ENCODE peak calls at places on chromosomes 2 and 18, in seven cellular contexts. One of them, this sample, is unnamed.

GRCh38 chr2:234031207-234031606 is 19.3 kb upstream of the SPP2 start:
- DNase-seq in OCI-LY7: no peak
- DNase-seq in choroid plexus epithelial cell: no peak
- DNase-seq in NB4: no peak
- DNase-seq in fibroblast of mammary gland: peak; percentile 63
- DNase-seq in Caco-2: no peak
- DNase-seq in fibroblast of lung: peak; percentile 23
- DNase-seq in this sample: peak; percentile 72

GRCh38 chr2:206260427-206261012 is 13.9 kb upstream of the ZDBF2 start:
- DNase-seq in OCI-LY7: peak; percentile 70
- DNase-seq in choroid plexus epithelial cell: peak; percentile 71
- DNase-seq in NB4: peak; percentile 31
- DNase-seq in fibroblast of mammary gland: peak; percentile 55
- DNase-seq in Caco-2: peak; percentile 26
- DNase-seq in fibroblast of lung: peak; percentile 44
- DNase-seq in this sample: peak; percentile 68

GRCh38 chr2:25714740-25715139 is 41.4 kb upstream of the DTNB start:
- DNase-seq in OCI-LY7: no peak
- DNase-seq in choroid plexus epithelial cell: peak; percentile 39
- DNase-seq in NB4: peak; percentile 32
- DNase-seq in fibroblast of mammary gland: no peak
- DNase-seq in Caco-2: peak; percentile 29
- DNase-seq in fibroblast of lung: no peak
- DNase-seq in this sample: peak; percentile 36

GRCh38 chr2:75100011-75100680 is 99.2 kb downstream of the TACR1 start:
- DNase-seq in OCI-LY7: no peak
- DNase-seq in choroid plexus epithelial cell: peak; percentile 14
- DNase-seq in NB4: no peak
- DNase-seq in fibroblast of mammary gland: peak; percentile 71
- DNase-seq in Caco-2: no peak
- DNase-seq in fibroblast of lung: peak; percentile 6
- DNase-seq in this sample: peak; percentile 79

GRCh38 chr18:44637210-44638051 is 43.3 kb upstream of the SETBP1 start:
- DNase-seq in OCI-LY7: no peak
- DNase-seq in choroid plexus epithelial cell: peak; percentile 50
- DNase-seq in NB4: no peak
- DNase-seq in fibroblast of mammary gland: peak; percentile 5
- DNase-seq in Caco-2: no peak
- DNase-seq in fibroblast of lung: no peak
- DNase-seq in this sample: peak; percentile 42

GRCh38 chr2:44952143-44952805 is 10.8 kb downstream of the SIX3 start:
- DNase-seq in OCI-LY7: peak; percentile 26
- DNase-seq in choroid plexus epithelial cell: peak; percentile 69
- DNase-seq in NB4: peak; percentile 83
- DNase-seq in fibroblast of mammary gland: peak; percentile 68
- DNase-seq in Caco-2: peak; percentile 71
- DNase-seq in fibroblast of lung: peak; percentile 62
- DNase-seq in this sample: peak; percentile 84

GRCh38 chr2:182895798-182896197 is 29.4 kb upstream of the FRZB start:
- DNase-seq in OCI-LY7: no peak
- DNase-seq in choroid plexus epithelial cell: no peak
- DNase-seq in NB4: no peak
- DNase-seq in fibroblast of mammary gland: no peak
- DNase-seq in Caco-2: no peak
- DNase-seq in fibroblast of lung: no peak
- DNase-seq in this sample: no peak

GRCh38 chr2:117523267-117523666 is 291.2 kb upstream of the DDX18 start:
- DNase-seq in OCI-LY7: no peak
- DNase-seq in choroid plexus epithelial cell: peak; percentile 6
- DNase-seq in NB4: no peak
- DNase-seq in fibroblast of mammary gland: no peak
- DNase-seq in Caco-2: no peak
- DNase-seq in fibroblast of lung: no peak
- DNase-seq in this sample: peak; percentile 1

GRCh38 chr2:106843001-106843909 is 42.7 kb downstream of the ST6GAL2 start:
- DNase-seq in OCI-LY7: no peak
- DNase-seq in choroid plexus epithelial cell: no peak
- DNase-seq in NB4: no peak
- DNase-seq in fibroblast of mammary gland: no peak
- DNase-seq in Caco-2: no peak
- DNase-seq in fibroblast of lung: no peak
- DNase-seq in this sample: no peak

GRCh38 chr2:19256239-19256638 is 102.2 kb downstream of the OSR1 start:
- DNase-seq in OCI-LY7: no peak
- DNase-seq in choroid plexus epithelial cell: peak; percentile 87
- DNase-seq in NB4: no peak
- DNase-seq in fibroblast of mammary gland: peak; percentile 99
- DNase-seq in Caco-2: no peak
- DNase-seq in fibroblast of lung: peak; percentile 98
- DNase-seq in this sample: peak; percentile 96

GRCh38 chr18:69874058-69874457 is 73.6 kb downstream of the CD226 start:
- DNase-seq in OCI-LY7: no peak
- DNase-seq in choroid plexus epithelial cell: peak; percentile 14
- DNase-seq in NB4: no peak
- DNase-seq in fibroblast of mammary gland: peak; percentile 77
- DNase-seq in Caco-2: no peak
- DNase-seq in fibroblast of lung: peak; percentile 50
- DNase-seq in this sample: peak; percentile 2

GRCh38 chr18:31040982-31041345 is 1.6 kb downstream of the DSC3 start:
- DNase-seq in OCI-LY7: no peak
- DNase-seq in choroid plexus epithelial cell: no peak
- DNase-seq in NB4: no peak
- DNase-seq in fibroblast of mammary gland: no peak
- DNase-seq in Caco-2: peak; percentile 4
- DNase-seq in fibroblast of lung: peak; percentile 20
- DNase-seq in this sample: peak; percentile 1

GRCh38 chr2:203743441-203743932 is 37.0 kb downstream of the CD28 start:
- DNase-seq in OCI-LY7: no peak
- DNase-seq in choroid plexus epithelial cell: peak; percentile 53
- DNase-seq in NB4: no peak
- DNase-seq in fibroblast of mammary gland: peak; percentile 97
- DNase-seq in Caco-2: no peak
- DNase-seq in fibroblast of lung: peak; percentile 97
- DNase-seq in this sample: peak; percentile 99

GRCh38 chr2:100859902-100860301 is 40.0 kb downstream of the NPAS2 start:
- DNase-seq in OCI-LY7: no peak
- DNase-seq in choroid plexus epithelial cell: no peak
- DNase-seq in NB4: no peak
- DNase-seq in fibroblast of mammary gland: no peak
- DNase-seq in Caco-2: no peak
- DNase-seq in fibroblast of lung: no peak
- DNase-seq in this sample: no peak

GRCh38 chr2:196277002-196277401 is 105.6 kb upstream of the STK17B start:
- DNase-seq in OCI-LY7: peak; percentile 81
- DNase-seq in choroid plexus epithelial cell: peak; percentile 79
- DNase-seq in NB4: peak; percentile 78
- DNase-seq in fibroblast of mammary gland: peak; percentile 70
- DNase-seq in Caco-2: peak; percentile 14
- DNase-seq in fibroblast of lung: peak; percentile 71
- DNase-seq in this sample: peak; percentile 68

GRCh38 chr2:173264603-173265366 is 89.9 kb upstream of the CDCA7 start:
- DNase-seq in OCI-LY7: peak; percentile 80
- DNase-seq in choroid plexus epithelial cell: no peak
- DNase-seq in NB4: peak; percentile 93
- DNase-seq in fibroblast of mammary gland: no peak
- DNase-seq in Caco-2: no peak
- DNase-seq in fibroblast of lung: no peak
- DNase-seq in this sample: no peak

GRCh38 chr18:32549248-32549842 is 78.7 kb upstream of the GAREM1 start:
- DNase-seq in OCI-LY7: peak; percentile 48
- DNase-seq in choroid plexus epithelial cell: peak; percentile 73
- DNase-seq in NB4: peak; percentile 45
- DNase-seq in fibroblast of mammary gland: peak; percentile 57
- DNase-seq in Caco-2: peak; percentile 31
- DNase-seq in fibroblast of lung: peak; percentile 51
- DNase-seq in this sample: peak; percentile 9

GRCh38 chr18:12726774-12727550 is 24.1 kb downstream of the PSMG2 start:
- DNase-seq in OCI-LY7: peak; percentile 76
- DNase-seq in choroid plexus epithelial cell: peak; percentile 88
- DNase-seq in NB4: peak; percentile 74
- DNase-seq in fibroblast of mammary gland: peak; percentile 77
- DNase-seq in Caco-2: peak; percentile 82
- DNase-seq in fibroblast of lung: peak; percentile 79
- DNase-seq in this sample: peak; percentile 86

GRCh38 chr2:137168564-137168963 is 403.2 kb downstream of the THSD7B start:
- DNase-seq in OCI-LY7: no peak
- DNase-seq in choroid plexus epithelial cell: peak; percentile 4
- DNase-seq in NB4: no peak
- DNase-seq in fibroblast of mammary gland: peak; percentile 75
- DNase-seq in Caco-2: no peak
- DNase-seq in fibroblast of lung: peak; percentile 16
- DNase-seq in this sample: peak; percentile 58

GRCh38 chr2:74314107-74314506 is 29.1 kb downstream of the SLC4A5 start:
- DNase-seq in OCI-LY7: no peak
- DNase-seq in choroid plexus epithelial cell: no peak
- DNase-seq in NB4: no peak
- DNase-seq in fibroblast of mammary gland: no peak
- DNase-seq in Caco-2: no peak
- DNase-seq in fibroblast of lung: no peak
- DNase-seq in this sample: no peak

GRCh38 chr2:10327896-10328666 is 25.4 kb downstream of the HPCAL1 start:
- DNase-seq in OCI-LY7: peak; percentile 23
- DNase-seq in choroid plexus epithelial cell: no peak
- DNase-seq in NB4: no peak
- DNase-seq in fibroblast of mammary gland: no peak
- DNase-seq in Caco-2: no peak
- DNase-seq in fibroblast of lung: no peak
- DNase-seq in this sample: no peak

GRCh38 chr2:232013701-232014353 is 52.3 kb downstream of the DIS3L2 start:
- DNase-seq in OCI-LY7: no peak
- DNase-seq in choroid plexus epithelial cell: peak; percentile 96
- DNase-seq in NB4: peak; percentile 16
- DNase-seq in fibroblast of mammary gland: peak; percentile 91
- DNase-seq in Caco-2: no peak
- DNase-seq in fibroblast of lung: peak; percentile 92
- DNase-seq in this sample: peak; percentile 92

GRCh38 chr2:191501390-191502168 is 176.4 kb upstream of the NABP1 start:
- DNase-seq in OCI-LY7: no peak
- DNase-seq in choroid plexus epithelial cell: peak; percentile 82
- DNase-seq in NB4: peak; percentile 28
- DNase-seq in fibroblast of mammary gland: peak; percentile 75
- DNase-seq in Caco-2: peak; percentile 34
- DNase-seq in fibroblast of lung: peak; percentile 81
- DNase-seq in this sample: peak; percentile 20

GRCh38 chr2:224836263-224836662 is 120.1 kb upstream of the CCDC195 start:
- DNase-seq in OCI-LY7: no peak
- DNase-seq in choroid plexus epithelial cell: no peak
- DNase-seq in NB4: no peak
- DNase-seq in fibroblast of mammary gland: peak; percentile 56
- DNase-seq in Caco-2: no peak
- DNase-seq in fibroblast of lung: peak; percentile 75
- DNase-seq in this sample: peak; percentile 75

DNA sequence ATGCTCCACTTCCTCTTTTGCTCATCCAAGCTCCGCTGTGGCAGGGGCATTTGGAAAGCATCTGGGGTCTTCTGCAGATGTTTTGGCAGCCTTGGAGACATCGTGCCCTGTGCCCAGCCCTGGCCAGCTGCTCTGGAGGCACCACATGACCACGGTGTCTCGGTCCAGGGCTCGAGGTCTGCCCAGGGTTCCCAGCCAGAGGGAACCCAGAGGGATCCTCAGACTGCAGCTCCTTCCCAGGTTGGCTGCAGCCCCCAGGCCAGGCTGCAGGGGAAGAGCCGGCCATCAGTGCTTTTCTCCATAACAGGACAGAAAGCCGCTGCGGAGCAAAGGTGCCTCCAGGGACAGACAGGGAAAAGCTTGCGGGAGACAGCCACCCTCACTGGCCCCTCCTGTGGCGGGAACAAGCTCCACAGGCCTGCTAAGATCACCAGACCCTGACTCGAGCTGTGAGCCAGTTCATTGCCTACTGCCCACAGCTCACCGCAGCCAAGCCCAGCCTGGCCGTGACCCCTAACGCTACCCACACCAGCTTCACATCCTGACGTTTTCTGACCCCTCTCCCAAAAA is 74.7 kb downstream of the SMAD7 start:
- DNase-seq in OCI-LY7: no peak
- DNase-seq in choroid plexus epithelial cell: peak; percentile 48
- DNase-seq in NB4: no peak
- DNase-seq in fibroblast of mammary gland: no peak
- DNase-seq in Caco-2: peak; percentile 12
- DNase-seq in fibroblast of lung: no peak
- DNase-seq in this sample: peak; percentile 22
- TF ChIP-seq CTCF in OCI-LY7: no peak
- TF ChIP-seq CTCF in choroid plexus epithelial cell: peak; percentile 34
- TF ChIP-seq CTCF in NB4: no peak
- TF ChIP-seq CTCF in fibroblast of mammary gland: no peak
- TF ChIP-seq CTCF in Caco-2: no peak
- TF ChIP-seq CTCF in fibroblast of lung: no peak
- TF ChIP-seq CTCF in this sample: no peak

DNA sequence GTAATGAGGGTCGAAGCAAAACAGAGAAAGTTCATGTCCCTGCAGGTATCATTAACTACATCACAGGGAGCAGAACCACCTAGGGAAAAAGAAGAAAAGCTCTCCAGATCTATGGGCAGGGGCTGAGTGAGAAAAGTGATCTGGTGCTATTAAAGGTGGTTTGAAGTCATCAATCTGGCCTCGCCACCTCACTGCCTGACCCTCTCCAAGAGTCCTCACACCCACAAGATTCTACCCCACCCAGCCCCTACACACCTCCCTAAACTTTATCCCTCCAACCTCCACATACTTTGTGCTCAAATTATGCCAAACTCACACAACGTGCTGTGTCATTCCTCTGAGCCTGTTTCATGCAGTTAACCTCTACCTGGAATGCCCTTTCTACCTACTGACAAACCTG is 2.2 kb downstream of the GALNT14 start:
- DNase-seq in OCI-LY7: no peak
- DNase-seq in choroid plexus epithelial cell: no peak
- DNase-seq in NB4: no peak
- DNase-seq in fibroblast of mammary gland: no peak
- DNase-seq in Caco-2: no peak
- DNase-seq in fibroblast of lung: no peak
- DNase-seq in this sample: no peak
- H3K4me3 ChIP-seq in OCI-LY7: peak overlapping the region; percentile 80
- H3K4me3 ChIP-seq in choroid plexus epithelial cell: no peak overlapping the region
- H3K4me3 ChIP-seq in NB4: no peak overlapping the region
- H3K4me3 ChIP-seq in fibroblast of mammary gland: no peak overlapping the region
- H3K4me3 ChIP-seq in Caco-2: no peak overlapping the region
- H3K4me3 ChIP-seq in fibroblast of lung: no peak overlapping the region
- H3K4me3 ChIP-seq in this sample: no peak overlapping the region

GRCh38 chr18:45738660-45739059 is 14.7 kb downstream of the SLC14A1 start:
- DNase-seq in OCI-LY7: no peak
- DNase-seq in choroid plexus epithelial cell: no peak
- DNase-seq in NB4: no peak
- DNase-seq in fibroblast of mammary gland: no peak
- DNase-seq in Caco-2: no peak
- DNase-seq in fibroblast of lung: no peak
- DNase-seq in this sample: no peak
- TF ChIP-seq CTCF in OCI-LY7: no peak
- TF ChIP-seq CTCF in choroid plexus epithelial cell: peak; percentile 22
- TF ChIP-seq CTCF in NB4: no peak
- TF ChIP-seq CTCF in fibroblast of mammary gland: no peak
- TF ChIP-seq CTCF in Caco-2: no peak
- TF ChIP-seq CTCF in fibroblast of lung: no peak
- TF ChIP-seq CTCF in this sample: no peak

DNA sequence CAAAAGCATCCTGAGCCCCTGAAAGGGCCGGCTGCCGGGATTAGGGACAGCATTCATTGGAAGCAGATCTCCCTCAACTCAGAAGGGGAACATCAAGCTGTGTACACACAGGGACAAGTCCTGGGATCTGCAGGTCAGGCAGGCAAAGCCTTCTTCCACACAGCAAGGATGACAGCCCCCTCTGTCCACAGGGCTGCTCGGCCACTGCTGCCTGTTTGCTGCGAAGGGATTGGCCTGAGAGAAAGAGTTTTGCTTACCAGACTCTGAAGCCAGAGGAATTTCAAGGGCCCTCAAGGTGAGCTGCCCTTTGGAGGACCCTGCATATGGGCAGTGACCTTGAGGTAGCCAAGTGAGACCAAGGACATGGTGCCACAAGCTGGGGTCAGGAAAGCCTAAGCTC is 11.1 kb downstream of the ZBTB7C start:
- DNase-seq in OCI-LY7: no peak
- DNase-seq in choroid plexus epithelial cell: no peak
- DNase-seq in NB4: no peak
- DNase-seq in fibroblast of mammary gland: no peak
- DNase-seq in Caco-2: no peak
- DNase-seq in fibroblast of lung: no peak
- DNase-seq in this sample: no peak
- H3K4me3 ChIP-seq in OCI-LY7: no peak overlapping the region
- H3K4me3 ChIP-seq in choroid plexus epithelial cell: no peak overlapping the region
- H3K4me3 ChIP-seq in NB4: no peak overlapping the region
- H3K4me3 ChIP-seq in fibroblast of mammary gland: no peak overlapping the region
- H3K4me3 ChIP-seq in Caco-2: no peak overlapping the region
- H3K4me3 ChIP-seq in fibroblast of lung: no peak overlapping the region
- H3K4me3 ChIP-seq in this sample: no peak overlapping the region

This sample was measured in foreskin fibroblast.